ENCODE peak calls at places on chromosomes 5 and 9, in four cellular contexts. One of them, this sample, is unnamed.

GRCh38 chr5:119036101-119036762 is 34.7 kb upstream of the DMXL1 start:
- DNase-seq in Peyer's patch: no peak
- DNase-seq in iris pigment epithelial cell: peak; percentile 80
- DNase-seq in HFF-Myc: peak; percentile 22
- DNase-seq in this sample: no peak

GRCh38 chr9:94696545-94696944 is 30.0 kb upstream of the AOPEP start:
- DNase-seq in Peyer's patch: no peak
- DNase-seq in iris pigment epithelial cell: no peak
- DNase-seq in HFF-Myc: no peak
- DNase-seq in this sample: no peak

GRCh38 chr5:94976863-94977262 is 308.0 kb downstream of the MCTP1 start:
- DNase-seq in iris pigment epithelial cell: no peak
- DNase-seq in Peyer's patch: no peak
- DNase-seq in HFF-Myc: no peak
- DNase-seq in this sample: no peak

GRCh38 chr5:15547440-15547839 is 47.5 kb downstream of the FBXL7 start:
- DNase-seq in Peyer's patch: no peak
- DNase-seq in iris pigment epithelial cell: no peak
- DNase-seq in HFF-Myc: no peak
- DNase-seq in this sample: no peak

GRCh38 chr5:90169078-90169477 is 240.5 kb downstream of the CETN3 start:
- DNase-seq in iris pigment epithelial cell: no peak
- DNase-seq in HFF-Myc: no peak
- DNase-seq in Peyer's patch: no peak
- DNase-seq in this sample: no peak

GRCh38 chr9:137028281-137029057 is 432 bp upstream of the ABCA2 start:
- DNase-seq in Peyer's patch: peak; percentile 75
- DNase-seq in iris pigment epithelial cell: peak; percentile 35
- DNase-seq in HFF-Myc: no peak
- DNase-seq in this sample: no peak

GRCh38 chr9:88388203-88388885 is at the start of gene SPIN1:
- DNase-seq in HFF-Myc: no peak
- DNase-seq in iris pigment epithelial cell: peak; percentile 61
- DNase-seq in Peyer's patch: peak; percentile 69
- DNase-seq in this sample: peak; percentile 47

GRCh38 chr5:131782717-131783116 is 14.1 kb downstream of the FNIP1 start:
- DNase-seq in HFF-Myc: no peak
- DNase-seq in Peyer's patch: no peak
- DNase-seq in iris pigment epithelial cell: no peak
- DNase-seq in this sample: no peak

GRCh38 chr9:111524731-111525055 is 286 bp upstream of the ZNF483 start:
- DNase-seq in HFF-Myc: no peak
- DNase-seq in iris pigment epithelial cell: no peak
- DNase-seq in Peyer's patch: no peak
- DNase-seq in this sample: no peak

GRCh38 chr9:16252631-16253030 is 617.8 kb downstream of the BNC2 start:
- DNase-seq in iris pigment epithelial cell: no peak
- DNase-seq in Peyer's patch: no peak
- DNase-seq in HFF-Myc: peak; percentile 65
- DNase-seq in this sample: no peak

GRCh38 chr5:4018968-4019766 is 423.5 kb downstream of the IRX1 start:
- DNase-seq in iris pigment epithelial cell: no peak
- DNase-seq in Peyer's patch: no peak
- DNase-seq in HFF-Myc: no peak
- DNase-seq in this sample: no peak

GRCh38 chr5:169746147-169746694 is 109.1 kb downstream of the DOCK2 start:
- DNase-seq in HFF-Myc: no peak
- DNase-seq in iris pigment epithelial cell: no peak
- DNase-seq in Peyer's patch: no peak
- DNase-seq in this sample: no peak

GRCh38 chr5:146451411-146451810 is 4.3 kb downstream of the TCERG1 start:
- DNase-seq in Peyer's patch: no peak
- DNase-seq in HFF-Myc: no peak
- DNase-seq in iris pigment epithelial cell: no peak
- DNase-seq in this sample: no peak